ENCODE peak calls at places on chromosomes 2 and 18, in seven cellular contexts. One of them, this sample, is unnamed.

GRCh38 chr2:44623622-44624351 is 262.0 kb downstream of the CAMKMT start:
- DNase-seq in NCI-H2081: peak
- DNase-seq in HFFc6: no peak
- DNase-seq in MV-4-11: no peak
- DNase-seq in GM23248: no peak
- DNase-seq in amniotic stem cell: no peak
- DNase-seq in HTR-8/SVneo: no peak
- DNase-seq in this sample: no peak

GRCh38 chr18:26453370-26454030 is 94.9 kb downstream of the KCTD1 start:
- DNase-seq in NCI-H2081: peak
- DNase-seq in HFFc6: no peak
- DNase-seq in MV-4-11: no peak
- DNase-seq in GM23248: no peak
- DNase-seq in amniotic stem cell: no peak
- DNase-seq in HTR-8/SVneo: no peak
- DNase-seq in this sample: no peak

GRCh38 chr18:75161629-75162028 is 47.3 kb downstream of the PTGR3 start:
- DNase-seq in NCI-H2081: peak
- DNase-seq in HFFc6: no peak
- DNase-seq in MV-4-11: peak
- DNase-seq in GM23248: no peak
- DNase-seq in amniotic stem cell: no peak
- DNase-seq in HTR-8/SVneo: no peak
- DNase-seq in this sample: no peak

GRCh38 chr2:148674063-148675020 is 29.8 kb downstream of the EPC2 start:
- DNase-seq in NCI-H2081: no peak
- DNase-seq in HFFc6: no peak
- DNase-seq in MV-4-11: no peak
- DNase-seq in GM23248: peak
- DNase-seq in amniotic stem cell: no peak
- DNase-seq in HTR-8/SVneo: peak
- DNase-seq in this sample: peak

GRCh38 chr2:43025709-43026290 is 200.6 kb downstream of the ZFP36L2 start:
- DNase-seq in NCI-H2081: no peak
- DNase-seq in HFFc6: no peak
- DNase-seq in MV-4-11: no peak
- DNase-seq in GM23248: no peak
- DNase-seq in amniotic stem cell: no peak
- DNase-seq in HTR-8/SVneo: no peak
- DNase-seq in this sample: no peak

GRCh38 chr2:114346658-114347057 is 95.8 kb upstream of the DPP10 start:
- DNase-seq in NCI-H2081: no peak
- DNase-seq in HFFc6: no peak
- DNase-seq in MV-4-11: no peak
- DNase-seq in GM23248: no peak
- DNase-seq in amniotic stem cell: no peak
- DNase-seq in HTR-8/SVneo: no peak
- DNase-seq in this sample: no peak

GRCh38 chr2:42862669-42863185 is 70.3 kb upstream of the HAAO start:
- DNase-seq in NCI-H2081: no peak
- DNase-seq in HFFc6: no peak
- DNase-seq in MV-4-11: no peak
- DNase-seq in GM23248: no peak
- DNase-seq in amniotic stem cell: no peak
- DNase-seq in HTR-8/SVneo: no peak
- DNase-seq in this sample: no peak

GRCh38 chr2:170512271-170512670 is 202.9 kb upstream of the SP5 start:
- DNase-seq in NCI-H2081: no peak
- DNase-seq in HFFc6: no peak
- DNase-seq in MV-4-11: no peak
- DNase-seq in GM23248: no peak
- DNase-seq in amniotic stem cell: no peak
- DNase-seq in HTR-8/SVneo: no peak
- DNase-seq in this sample: no peak

GRCh38 chr2:69168144-69168813 is 155.3 kb downstream of the ANTXR1 start:
- DNase-seq in NCI-H2081: no peak
- DNase-seq in HFFc6: no peak
- DNase-seq in MV-4-11: no peak
- DNase-seq in GM23248: no peak
- DNase-seq in amniotic stem cell: no peak
- DNase-seq in HTR-8/SVneo: no peak
- DNase-seq in this sample: no peak

GRCh38 chr2:207487650-207488315 is 42.0 kb upstream of the CREB1 start:
- DNase-seq in NCI-H2081: no peak
- DNase-seq in HFFc6: peak
- DNase-seq in MV-4-11: peak
- DNase-seq in GM23248: peak
- DNase-seq in amniotic stem cell: peak
- DNase-seq in HTR-8/SVneo: peak
- DNase-seq in this sample: no peak

GRCh38 chr2:240507778-240508251 is 50.0 kb downstream of the ANKMY1 start:
- DNase-seq in NCI-H2081: no peak
- DNase-seq in HFFc6: no peak
- DNase-seq in MV-4-11: no peak
- DNase-seq in GM23248: no peak
- DNase-seq in amniotic stem cell: no peak
- DNase-seq in HTR-8/SVneo: no peak
- DNase-seq in this sample: no peak

GRCh38 chr2:189276277-189276676 is 96.7 kb upstream of the COL5A2 start:
- DNase-seq in NCI-H2081: no peak
- DNase-seq in HFFc6: peak
- DNase-seq in MV-4-11: no peak
- DNase-seq in GM23248: peak
- DNase-seq in amniotic stem cell: peak
- DNase-seq in HTR-8/SVneo: peak
- DNase-seq in this sample: no peak

GRCh38 chr2:108621087-108621559 is 86.9 kb downstream of the LIMS1 start:
- DNase-seq in NCI-H2081: peak
- DNase-seq in HFFc6: no peak
- DNase-seq in MV-4-11: no peak
- DNase-seq in GM23248: peak
- DNase-seq in amniotic stem cell: no peak
- DNase-seq in HTR-8/SVneo: no peak
- DNase-seq in this sample: peak

GRCh38 chr2:26298638-26299393 is 47.1 kb upstream of the SELENOI start:
- DNase-seq in NCI-H2081: no peak
- DNase-seq in HFFc6: peak
- DNase-seq in MV-4-11: peak
- DNase-seq in GM23248: peak
- DNase-seq in amniotic stem cell: no peak
- DNase-seq in HTR-8/SVneo: no peak
- DNase-seq in this sample: peak

GRCh38 chr2:60007666-60008065 is 545.8 kb downstream of the BCL11A start:
- DNase-seq in NCI-H2081: no peak
- DNase-seq in HFFc6: no peak
- DNase-seq in MV-4-11: no peak
- DNase-seq in GM23248: no peak
- DNase-seq in amniotic stem cell: no peak
- DNase-seq in HTR-8/SVneo: no peak
- DNase-seq in this sample: no peak

GRCh38 chr18:31233550-31234306 is 71.1 kb upstream of the DSC1 start:
- DNase-seq in NCI-H2081: no peak
- DNase-seq in HFFc6: no peak
- DNase-seq in MV-4-11: no peak
- DNase-seq in GM23248: no peak
- DNase-seq in amniotic stem cell: no peak
- DNase-seq in HTR-8/SVneo: no peak
- DNase-seq in this sample: no peak

GRCh38 chr2:220104871-220105351 is 477.5 kb downstream of the SLC4A3 start:
- DNase-seq in NCI-H2081: no peak
- DNase-seq in HFFc6: peak
- DNase-seq in MV-4-11: peak
- DNase-seq in GM23248: peak
- DNase-seq in amniotic stem cell: peak
- DNase-seq in HTR-8/SVneo: peak
- DNase-seq in this sample: no peak

GRCh38 chr2:38274286-38275276 is 102.5 kb downstream of the ATL2 start:
- DNase-seq in NCI-H2081: peak
- DNase-seq in HFFc6: peak
- DNase-seq in MV-4-11: peak
- DNase-seq in GM23248: peak
- DNase-seq in amniotic stem cell: peak
- DNase-seq in HTR-8/SVneo: peak
- DNase-seq in this sample: peak

GRCh38 chr2:136112317-136112891 is 5.5 kb downstream of the CXCR4 start:
- DNase-seq in NCI-H2081: no peak
- DNase-seq in HFFc6: no peak
- DNase-seq in MV-4-11: peak
- DNase-seq in GM23248: no peak
- DNase-seq in amniotic stem cell: no peak
- DNase-seq in HTR-8/SVneo: no peak
- DNase-seq in this sample: no peak

GRCh38 chr2:30776831-30777652 is 30.2 kb downstream of the CAPN13 start:
- DNase-seq in NCI-H2081: no peak
- DNase-seq in HFFc6: no peak
- DNase-seq in MV-4-11: no peak
- DNase-seq in GM23248: no peak
- DNase-seq in amniotic stem cell: no peak
- DNase-seq in HTR-8/SVneo: no peak
- DNase-seq in this sample: no peak

GRCh38 chr2:221203138-221203537 is 369.0 kb downstream of the EPHA4 start:
- DNase-seq in NCI-H2081: no peak
- DNase-seq in HFFc6: no peak
- DNase-seq in MV-4-11: no peak
- DNase-seq in GM23248: no peak
- DNase-seq in amniotic stem cell: no peak
- DNase-seq in HTR-8/SVneo: no peak
- DNase-seq in this sample: no peak

GRCh38 chr2:3204031-3204430 is 173.6 kb downstream of the EIPR1 start:
- DNase-seq in NCI-H2081: no peak
- DNase-seq in HFFc6: no peak
- DNase-seq in MV-4-11: no peak
- DNase-seq in GM23248: no peak
- DNase-seq in amniotic stem cell: no peak
- DNase-seq in HTR-8/SVneo: no peak
- DNase-seq in this sample: no peak

This sample was measured in stimulated activated naive CD8-positive, alpha-beta T cell treated with anti-CD3 and anti-CD28 coated beads, Interleukin-15, amount 100 ng/mL, for 72 hours.